ENCODE peak calls at places on chromosomes 7 and 10, in four cellular contexts. K is fibroblast of the conjunctiva; M is EH; P is stimulated activated CD8-positive, alpha-beta memory T cell treated with anti-CD3 and anti-CD28 coated beads, Interleukin-7, amount 100 ng/mL, for 1 hour. G is an unnamed sample.

GRCh38 chr7:151380199-151381082 is 29.4 kb downstream of the WDR86 start:
- DNase-seq in M (no peak), K (no peak), P (no peak), G (no peak)

GRCh38 chr7:12715372-12716133 is 28.1 kb downstream of the ARL4A start:
- DNase-seq in M (peak; percentile 83), P (no peak), K (peak; percentile 98), G (peak; percentile 88)

GRCh38 chr7:131325179-131325840 is 2.4 kb upstream of the MKLN1 start:
- DNase-seq in M (peak; percentile 36), P (no peak), K (no peak), G (no peak)

GRCh38 chr7:10912077-10912476 is 61.6 kb upstream of the PHF14 start:
- DNase-seq in P (no peak), M (no peak), K (no peak), G (no peak)

GRCh38 chr10:26169466-26169865 is 47.1 kb upstream of the GAD2 start:
- DNase-seq in P (no peak), K (no peak), M (no peak), G (no peak)

GRCh38 chr7:18086165-18087030 is 58.8 kb upstream of the PRPS1L1 start:
- DNase-seq in K (no peak), P (no peak), M (peak; percentile 27), G (no peak)

GRCh38 chr10:95266674-95267095 is 24.1 kb downstream of the PDLIM1 start:
- DNase-seq in P (no peak), M (peak; percentile 92), K (peak; percentile 41), G (no peak)

GRCh38 chr7:94761451-94761850 is 105.5 kb upstream of the SGCE start:
- DNase-seq in M (no peak), P (no peak), K (no peak), G (no peak)

GRCh38 chr7:36962367-36962766 is 238.1 kb upstream of the AOAH start:
- DNase-seq in P (no peak), K (no peak), M (no peak), G (no peak)

GRCh38 chr7:82007315-82007714 is 237.5 kb upstream of the HGF start:
- DNase-seq in M (no peak), P (no peak), K (no peak), G (no peak)

GRCh38 chr7:2577914-2578680 is 19.3 kb downstream of the IQCE start:
- DNase-seq in P (no peak), M (no peak), K (no peak), G (no peak)

GRCh38 chr10:74923556-74923955 is 97.2 kb downstream of the KAT6B start:
- DNase-seq in M (peak; percentile 13), P (no peak), K (no peak), G (no peak)

GRCh38 chr10:45594276-45595157 is 78.1 kb downstream of the ZFAND4 start:
- DNase-seq in K (peak; percentile 82), P (peak; percentile 80), M (peak; percentile 90), G (peak; percentile 74)

G was measured in brain pericyte.